ENCODE peak calls at places on chromosomes 4 and X, in seven cellular contexts. B is epithelial cell of esophagus, R is pancreas, Q is B cell, W is stomach, G is AG04450, O is tibial artery. K is an unnamed sample.

GRCh38 chr4:145406970-145407369 is 74.7 kb upstream of the SMAD1 start:
- DNase-seq in G (no peak), O (no peak), Q (no peak), R (no peak), B (no peak), W (no peak), K (no peak)

GRCh38 chr4:153212755-153213154 is 8.5 kb downstream of the TRIM2 start:
- DNase-seq in Q (no peak), G (no peak), B (peak), R (no peak), O (no peak), W (no peak), K (no peak)

GRCh38 chr4:76607266-76607799 is 172.3 kb downstream of the SHROOM3 start:
- DNase-seq in W (no peak), Q (no peak), G (no peak), O (no peak), B (no peak), R (no peak), K (no peak)

GRCh38 chr4:77286906-77287305 is 129.9 kb downstream of the CCNG2 start:
- DNase-seq in W (no peak), Q (no peak), O (no peak), G (no peak), R (no peak), B (peak), K (no peak)

GRCh38 chr4:179095585-179096228 is 1653.5 kb upstream of the AGA start:
- DNase-seq in Q (no peak), G (peak), W (no peak), R (no peak), O (no peak), B (peak), K (no peak)

GRCh38 chrX:27555514-27555913 is 34.6 kb upstream of the DCAF8L2 start:
- DNase-seq in O (no peak), B (peak), Q (no peak), W (no peak), G (no peak), R (no peak), K (no peak)

GRCh38 chr4:24917076-24917856 is 4.4 kb upstream of the CCDC149 start:
- DNase-seq in W (no peak), R (peak), B (no peak), G (no peak), O (no peak), Q (no peak), K (no peak)

GRCh38 chr4:75643651-75644050 is 13.3 kb upstream of the CDKL2 start:
- DNase-seq in Q (no peak), W (no peak), R (no peak), G (no peak), B (no peak), O (no peak), K (no peak)

GRCh38 chr4:70885174-70885573 is 17.0 kb upstream of the MOB1B start:
- DNase-seq in G (no peak), W (no peak), B (no peak), Q (no peak), O (no peak), R (no peak), K (no peak)

GRCh38 chrX:138745215-138745614 is 33.7 kb upstream of the FGF13 start:
- DNase-seq in Q (peak), B (peak), W (no peak), O (no peak), R (no peak), G (no peak), K (no peak)

GRCh38 chrX:138748480-138748879 is 37.0 kb upstream of the FGF13 start:
- DNase-seq in B (peak), Q (no peak), G (no peak), W (no peak), R (no peak), O (no peak), K (no peak)
- TF ChIP-seq CTCF in B (peak), Q (peak), G (peak), W (peak), R (peak), O (peak), K (peak)

DNA sequence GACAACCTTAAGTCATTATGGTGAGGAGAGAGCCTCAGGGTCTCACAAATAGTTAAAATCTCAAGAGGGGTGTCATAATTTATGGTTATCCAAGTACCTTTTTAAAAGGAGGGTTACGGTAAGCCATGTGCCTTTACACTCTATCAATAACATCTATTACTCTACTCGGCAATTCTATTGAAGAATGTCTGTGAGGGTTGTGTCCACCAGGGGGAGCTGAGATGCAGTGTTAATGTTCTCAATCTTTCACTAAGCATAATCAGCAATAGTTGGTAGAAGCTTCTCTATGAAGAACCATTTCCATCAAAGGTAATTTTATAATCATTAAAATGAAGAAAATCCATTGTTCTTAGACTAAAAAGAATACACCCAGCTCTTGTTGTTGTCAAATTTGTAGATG is 457.4 kb downstream of the CENPC start:
- DNase-seq in Q (peak), R (no peak), G (no peak), B (peak), W (peak), O (no peak), K (no peak)
- TF ChIP-seq CTCF in Q (peak), R (peak), G (no peak), B (peak), W (no peak), O (peak), K (peak)

DNA sequence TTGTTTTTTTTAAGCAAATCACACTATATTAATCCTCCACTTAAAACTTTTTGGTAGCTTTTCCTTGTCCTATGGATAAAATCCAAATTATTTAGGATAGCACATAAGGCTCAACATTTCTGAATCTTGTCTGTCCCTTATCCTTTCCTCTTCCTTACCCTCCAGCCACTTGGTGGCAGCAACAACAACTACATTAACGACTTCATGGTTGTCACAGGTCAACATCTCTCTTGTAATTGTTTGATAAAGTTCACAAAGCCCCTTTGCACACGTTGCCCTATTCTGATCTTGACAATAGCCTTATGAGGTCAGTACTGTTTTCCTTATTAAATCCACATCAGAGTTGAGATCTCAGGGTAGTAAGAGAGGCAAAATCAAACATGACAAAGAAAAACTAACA is 269.0 kb upstream of the PABPC4L start:
- DNase-seq in O (no peak), Q (no peak), G (no peak), W (peak), R (no peak), B (peak), K (no peak)
- TF ChIP-seq CTCF in O (peak), Q (no peak), G (no peak), W (no peak), R (no peak), B (peak), K (peak)

GRCh38 chr4:120870279-120870673 is 52.2 kb downstream of the PRDM5 start:
- DNase-seq in W (no peak), B (no peak), R (no peak), Q (no peak), G (no peak), O (no peak), K (no peak)
- TF ChIP-seq CTCF in W (no peak), B (no peak), R (no peak), Q (no peak), G (no peak), O (no peak), K (no peak)

GRCh38 chr4:88655226-88655625 is 42.4 kb downstream of the NAP1L5 start:
- DNase-seq in W (no peak), B (no peak), O (no peak), G (no peak), R (no peak), Q (no peak), K (no peak)

GRCh38 chr4:88660446-88661294 is 37.0 kb downstream of the NAP1L5 start:
- DNase-seq in O (no peak), Q (no peak), R (no peak), W (no peak), G (no peak), B (peak), K (no peak)

GRCh38 chr4:88659890-88660208 is 37.8 kb downstream of the NAP1L5 start:
- DNase-seq in O (no peak), B (no peak), R (no peak), W (no peak), G (no peak), Q (no peak), K (no peak)

GRCh38 chr4:88661724-88662123 is 35.9 kb downstream of the NAP1L5 start:
- DNase-seq in B (peak), G (peak), O (no peak), Q (no peak), R (no peak), W (no peak), K (no peak)

DNA sequence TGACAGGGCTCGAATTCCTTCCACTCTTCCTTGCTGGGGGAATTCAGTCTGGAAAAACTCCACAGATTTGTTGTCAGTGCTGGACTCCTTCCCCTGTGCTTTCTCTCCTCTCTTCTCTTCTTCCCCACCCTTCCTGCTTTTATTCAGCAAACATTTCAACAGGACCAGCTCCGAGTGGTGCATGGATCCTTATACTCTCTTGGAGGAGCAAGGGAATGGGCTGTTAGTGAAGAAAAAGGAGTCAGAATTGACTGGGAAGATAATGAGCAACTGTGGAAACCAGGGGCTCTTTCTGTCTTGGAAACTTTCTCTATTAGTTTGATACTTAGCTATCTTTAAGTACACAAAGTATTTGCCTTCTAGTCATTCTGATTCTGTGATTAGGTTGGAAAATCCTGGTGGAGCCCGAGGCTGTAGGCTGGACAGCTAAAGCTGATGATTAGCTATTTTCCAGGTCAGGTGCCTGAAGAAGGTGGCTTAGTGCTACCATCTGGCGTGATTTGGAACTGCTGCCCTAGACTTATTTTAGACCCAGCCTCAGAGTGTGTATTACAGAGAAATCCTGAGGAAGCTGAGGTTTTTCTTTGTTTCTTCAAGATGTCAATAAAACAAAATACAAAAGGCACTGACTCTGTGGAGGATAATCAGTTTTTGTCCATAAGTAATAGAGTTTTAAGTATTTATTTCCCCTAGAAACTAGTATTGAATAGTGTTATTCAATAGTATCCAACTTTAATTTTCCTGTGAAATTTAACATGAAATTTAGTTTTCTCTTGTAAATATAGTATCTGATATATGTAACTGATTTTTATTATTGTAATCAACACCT is 38.4 kb downstream of the NAP1L5 start:
- DNase-seq in B (peak), Q (peak), O (peak), W (peak), R (no peak), G (peak), K (peak)
- TF ChIP-seq CTCF in B (peak), Q (peak), O (peak), W (peak), R (peak), G (peak), K (peak)

DNA sequence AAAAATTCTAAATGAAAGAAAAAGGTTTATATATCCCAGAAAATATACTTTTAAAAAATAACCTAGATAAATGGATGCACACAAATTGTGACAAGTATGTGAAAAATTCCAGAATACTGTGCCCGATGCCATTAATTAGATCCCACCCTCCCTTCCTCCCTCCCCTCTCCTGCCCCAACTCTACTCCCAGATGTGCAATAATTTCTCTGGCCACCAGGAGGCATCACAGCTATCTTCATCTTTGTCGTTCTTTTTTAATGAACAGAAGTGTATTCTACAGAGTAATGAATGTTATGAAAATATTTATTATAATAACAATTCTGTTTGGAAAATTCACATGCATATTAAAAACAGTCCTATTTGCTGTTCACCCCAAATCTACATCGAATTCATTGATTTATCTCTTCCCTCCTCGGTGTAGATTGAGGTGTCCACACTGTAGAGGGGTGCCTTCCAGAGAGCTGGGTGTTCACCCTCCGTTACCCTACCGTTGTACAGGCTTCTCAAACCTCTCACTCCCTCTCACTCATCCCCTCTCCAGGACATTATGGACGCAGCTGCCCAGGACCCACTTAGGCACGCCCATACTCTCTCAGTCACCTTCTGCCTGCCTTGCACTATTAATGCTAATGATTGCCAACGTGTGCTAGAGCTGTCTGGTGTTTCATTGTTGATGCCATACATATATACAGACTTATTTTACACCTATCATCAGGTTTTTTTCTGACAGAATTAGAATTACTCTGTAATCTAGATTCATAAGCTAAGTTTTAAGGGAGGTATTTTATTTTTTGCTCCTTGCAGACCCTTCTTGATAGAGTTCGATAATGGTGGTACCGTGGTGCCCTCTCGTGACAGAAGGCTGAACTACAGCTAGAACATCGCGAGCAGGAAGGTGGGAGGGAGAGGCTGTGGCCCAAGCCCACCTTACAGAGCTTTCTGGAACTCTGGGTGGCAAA is 14.1 kb downstream of the RAB40AL start:
- DNase-seq in G (no peak), O (no peak), B (peak), R (no peak), W (peak), Q (peak), K (no peak)
- TF ChIP-seq CTCF in G (peak), O (peak), B (peak), R (peak), W (peak), Q (peak), K (peak)

GRCh38 chrX:115948018-115948923 is 222.3 kb upstream of the AGTR2 start:
- DNase-seq in G (no peak), O (no peak), R (no peak), Q (peak), B (no peak), W (no peak), K (peak)

GRCh38 chrX:115946059-115946458 is 224.5 kb upstream of the AGTR2 start:
- DNase-seq in B (no peak), Q (no peak), G (no peak), O (no peak), R (no peak), W (no peak), K (no peak)

GRCh38 chrX:115952417-115953092 is 218.0 kb upstream of the AGTR2 start:
- DNase-seq in G (no peak), Q (no peak), W (no peak), B (no peak), R (peak), O (no peak), K (no peak)

GRCh38 chrX:115949900-115950822 is 220.4 kb upstream of the AGTR2 start:
- DNase-seq in W (peak), Q (peak), G (no peak), B (no peak), O (no peak), R (peak), K (no peak)
- TF ChIP-seq CTCF in W (no peak), Q (no peak), G (no peak), B (no peak), O (no peak), R (no peak), K (peak)

GRCh38 chr4:127188847-127189246 is 443.9 kb upstream of the INTU start:
- DNase-seq in O (no peak), R (no peak), W (no peak), B (peak), Q (no peak), G (no peak), K (no peak)
- TF ChIP-seq CTCF in O (peak), R (no peak), W (no peak), B (no peak), Q (no peak), G (peak), K (no peak)

GRCh38 chr4:138218976-138219375 is 23.2 kb downstream of the SLC7A11 start:
- DNase-seq in W (no peak), R (no peak), Q (no peak), O (no peak), G (no peak), B (no peak), K (no peak)

GRCh38 chr4:138217567-138217966 is 24.6 kb downstream of the SLC7A11 start:
- DNase-seq in O (no peak), R (no peak), B (no peak), Q (no peak), G (no peak), W (no peak), K (no peak)

GRCh38 chr4:138222041-138222440 is 20.1 kb downstream of the SLC7A11 start:
- DNase-seq in W (no peak), Q (no peak), O (no peak), B (peak), R (no peak), G (peak), K (peak)

DNA sequence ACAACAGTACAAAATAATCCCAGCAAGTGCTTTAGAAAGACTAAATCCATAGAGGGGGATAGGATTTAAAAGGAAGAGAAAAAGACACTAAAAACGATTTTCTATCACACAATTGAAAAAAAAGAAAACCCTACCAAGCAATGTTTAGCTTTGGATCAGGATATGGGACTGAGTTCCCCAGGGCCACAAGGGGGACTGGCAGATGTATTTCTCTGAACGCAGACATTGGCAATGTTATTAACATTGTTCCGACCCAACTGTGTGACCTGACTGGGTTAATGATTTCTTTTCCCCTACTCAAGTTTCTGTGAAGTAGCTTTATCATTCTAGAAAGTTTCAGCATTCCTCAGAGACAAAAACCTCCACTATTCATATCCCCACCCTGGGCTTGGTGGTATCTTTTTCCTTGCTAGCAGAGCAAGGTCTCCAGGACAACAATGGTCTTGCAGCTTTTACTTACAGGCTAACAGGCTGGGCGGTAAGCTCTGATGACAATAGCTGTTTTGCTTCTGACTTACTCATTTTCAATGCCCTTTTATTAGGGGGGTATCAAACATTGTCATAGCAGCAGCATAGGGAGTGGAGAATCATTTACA is 25.8 kb downstream of the SLC7A11 start:
- DNase-seq in Q (no peak), W (no peak), G (no peak), B (no peak), O (no peak), R (no peak), K (no peak)
- TF ChIP-seq CTCF in Q (no peak), W (no peak), G (no peak), B (no peak), O (no peak), R (no peak), K (no peak)